ENCODE peak calls at places on chromosomes 4 and X, in five cellular contexts. O is H9, U is neuronal stem cell, M is H1, B is mesenchymal stem cell. R is an unnamed sample.

GRCh38 chr4:20288846-20289512 is 37.3 kb downstream of the SLIT2 start:
- DNase-seq in O (no peak), U (no peak), M (no peak), B (no peak), R (no peak)

GRCh38 chr4:8198906-8199593 is at the start of gene SH3TC1:
- DNase-seq in O (no peak), U (no peak), M (no peak), B (peak), R (peak)

GRCh38 chr4:53866055-53866454 is 198.3 kb downstream of the CHIC2 start:
- DNase-seq in O (no peak), U (no peak), M (no peak), B (no peak), R (no peak)

GRCh38 chr4:1982124-1983052 is 26.4 kb downstream of the NELFA start:
- DNase-seq in O (no peak), U (no peak), M (no peak), B (no peak), R (no peak)

GRCh38 chr4:79913581-79913980 is 159.4 kb downstream of the ANTXR2 start:
- DNase-seq in O (no peak), U (no peak), M (no peak), B (peak), R (no peak)

GRCh38 chr4:110970642-110971041 is 347.8 kb upstream of the PITX2 start:
- DNase-seq in O (peak), U (peak), M (peak), B (peak), R (peak)

GRCh38 chr4:1050486-1051213 is 39.2 kb downstream of the FGFRL1 start:
- DNase-seq in O (peak), U (no peak), M (peak), B (no peak), R (no peak)

GRCh38 chr4:15738877-15739276 is 36.0 kb downstream of the BST1 start:
- DNase-seq in O (no peak), U (no peak), M (no peak), B (no peak), R (no peak)

DNA sequence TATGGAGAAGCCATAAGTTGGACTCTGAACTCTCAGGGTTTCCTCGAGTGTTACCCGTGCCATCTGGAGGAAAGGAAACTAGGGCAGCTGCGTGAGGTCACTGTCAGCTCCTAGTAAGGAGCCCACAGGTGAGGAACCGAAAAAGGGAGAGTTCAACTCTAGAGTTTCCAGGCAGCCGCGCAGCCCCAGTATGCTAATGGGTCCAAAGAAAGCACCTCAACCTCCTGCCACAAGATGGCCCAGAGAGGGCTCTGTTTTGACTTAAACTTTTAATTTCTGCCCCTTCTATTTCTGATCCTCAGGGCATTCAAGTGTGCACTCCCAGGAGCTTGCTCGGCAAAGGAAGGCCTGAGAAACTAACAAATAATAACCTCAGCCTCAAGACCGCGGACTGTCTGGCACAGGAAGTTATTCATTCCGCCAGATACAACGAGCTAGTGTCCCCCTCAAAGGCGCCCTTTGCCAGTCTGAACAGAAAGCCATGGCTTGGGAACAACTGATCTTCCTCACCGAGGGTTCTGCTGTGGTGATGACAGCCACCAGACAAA is 13.9 kb downstream of the SCARB2 start:
- DNase-seq in O (peak), U (no peak), M (no peak), B (peak), R (no peak)
- H3K4me2 ChIP-seq in O (no peak), U (no peak), M (no peak), B (no peak), R (no peak)

DNA sequence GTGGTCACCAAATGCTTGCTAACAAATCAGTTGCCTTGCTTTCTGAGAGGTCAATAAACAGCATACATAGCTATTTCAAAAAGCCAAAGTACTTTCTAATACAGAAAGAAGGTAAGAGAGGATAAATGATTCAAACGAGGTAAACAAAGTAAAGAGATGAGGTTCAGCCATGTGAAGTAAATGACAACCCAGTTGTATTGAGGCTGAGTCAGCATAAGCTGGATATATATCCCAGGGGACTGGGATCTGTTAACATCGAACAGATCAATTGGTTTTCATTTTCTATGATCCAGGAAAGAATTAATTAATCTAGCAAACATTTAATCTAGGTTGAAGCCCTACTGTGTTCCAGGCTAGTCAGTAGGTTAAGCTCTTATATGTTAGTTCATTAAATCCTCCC is 97.3 kb upstream of the GRIA3 start:
- DNase-seq in O (no peak), U (no peak), M (no peak), B (no peak), R (no peak)
- H2BK120ac ChIP-seq in O (no peak), U (no peak), M (no peak), B (no peak), R (no peak)

GRCh38 chr4:47790105-47790504 is 47.8 kb downstream of the CORIN start:
- DNase-seq in O (no peak), U (no peak), M (no peak), B (no peak), R (no peak)

GRCh38 chr4:47786958-47787370 is 50.9 kb downstream of the CORIN start:
- DNase-seq in O (no peak), U (no peak), M (no peak), B (peak), R (no peak)

GRCh38 chr4:47791978-47792377 is 45.9 kb downstream of the CORIN start:
- DNase-seq in O (no peak), U (no peak), M (no peak), B (no peak), R (no peak)
- H2BK12ac ChIP-seq in O (no peak), U (no peak), M (no peak), B (no peak), R (no peak)

DNA sequence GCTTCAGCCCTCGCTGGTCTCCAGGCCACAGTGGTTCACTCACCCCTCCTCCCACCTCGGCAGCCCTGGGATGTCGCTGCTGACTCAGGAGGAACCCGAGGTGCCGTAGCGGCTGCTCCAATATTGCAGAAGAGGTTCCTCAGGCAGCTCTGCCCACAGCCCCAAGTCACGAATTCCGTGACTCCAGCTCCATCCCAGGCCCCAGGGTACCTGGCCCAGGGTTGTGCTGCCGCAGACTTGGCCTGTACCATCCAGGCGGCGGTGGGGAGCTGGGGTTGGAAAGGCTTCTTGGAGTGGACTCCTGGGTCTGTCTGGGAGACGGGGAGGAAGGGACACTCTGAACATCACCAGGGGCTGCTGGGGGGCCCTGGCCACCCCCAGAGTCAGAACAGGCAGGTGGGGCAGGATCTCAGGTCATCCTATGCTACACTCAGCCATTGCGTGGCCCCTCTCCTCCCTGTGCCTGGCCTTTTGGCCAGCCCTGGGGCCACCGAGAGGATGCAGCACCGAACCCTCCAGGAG is 728 bp upstream of the HGFAC start:
- DNase-seq in O (no peak), U (no peak), M (no peak), B (peak), R (peak)
- H3K4me2 ChIP-seq in O (no peak), U (no peak), M (no peak), B (no peak), R (no peak)

R was measured in trophoblast cell.